ENCODE peak calls at places on chromosomes 12 and 14, in ten cellular contexts. N, Y, L, V, J, Q, P, E, F and H are unnamed samples.

GRCh38 chr12:67434653-67435375 is 165.7 kb downstream of the CAND1 start:
- DNase-seq in P (no peak), N (no peak), F (peak), Q (no peak), Y (no peak), L (peak), V (peak), E (no peak), J (no peak), H (peak)

GRCh38 chr14:86057018-86057667 is 527.2 kb downstream of the FLRT2 start:
- DNase-seq in F (peak), Q (no peak), N (no peak), Y (peak), E (peak), V (peak), J (no peak), P (no peak), L (peak), H (peak)

GRCh38 chr14:68084256-68084655 is 264.7 kb downstream of the RAD51B start:
- DNase-seq in J (no peak), F (peak), Y (no peak), L (no peak), E (no peak), P (no peak), V (peak), N (no peak), Q (no peak), H (no peak)

GRCh38 chr12:109818900-109819500 is 14.2 kb downstream of the TRPV4 start:
- DNase-seq in L (peak), P (no peak), Y (no peak), N (no peak), F (peak), Q (no peak), V (peak), J (no peak), E (no peak), H (peak)

GRCh38 chr12:52132754-52133161 is 53.3 kb downstream of the SMIM41 start:
- DNase-seq in F (peak), P (no peak), V (no peak), N (no peak), L (no peak), J (no peak), E (no peak), Q (no peak), Y (no peak), H (peak)

GRCh38 chr12:93078092-93078491 is 149.0 kb upstream of the EEA1 start:
- DNase-seq in L (no peak), J (no peak), N (no peak), F (no peak), P (no peak), E (no peak), Y (no peak), Q (no peak), V (no peak), H (no peak)

GRCh38 chr12:89949457-89950195 is 241.0 kb upstream of the ATP2B1 start:
- DNase-seq in V (peak), E (peak), Y (no peak), P (no peak), L (peak), Q (no peak), F (peak), N (no peak), J (no peak), H (peak)

GRCh38 chr12:115895247-115895646 is 382.2 kb downstream of the MED13L start:
- DNase-seq in Q (no peak), F (no peak), Y (no peak), N (no peak), V (no peak), P (no peak), L (no peak), J (no peak), E (no peak), H (no peak)

GRCh38 chr12:87311206-87311605 is 718.0 kb downstream of the C12orf50 start:
- DNase-seq in Q (no peak), F (peak), Y (no peak), J (no peak), P (no peak), L (no peak), N (no peak), V (peak), E (no peak), H (no peak)

GRCh38 chr12:120067901-120068300 is 48.7 kb downstream of the RAB35 start:
- DNase-seq in Y (no peak), Q (no peak), E (no peak), F (no peak), V (no peak), P (no peak), J (no peak), L (no peak), N (no peak), H (no peak)

GRCh38 chr12:86727151-86727550 is 471.0 kb upstream of the MGAT4C start:
- DNase-seq in N (no peak), P (no peak), L (no peak), J (no peak), Y (no peak), E (peak), V (peak), Q (no peak), F (peak), H (peak)

GRCh38 chr12:101552277-101552676 is 42.5 kb upstream of the MYBPC1 start:
- DNase-seq in E (no peak), L (no peak), F (peak), J (no peak), N (no peak), Q (no peak), V (peak), Y (no peak), P (no peak), H (peak)

GRCh38 chr12:71967176-71967575 is 28.5 kb downstream of the TPH2 start:
- DNase-seq in P (no peak), F (no peak), V (peak), J (no peak), E (no peak), Y (no peak), Q (no peak), N (no peak), L (no peak), H (no peak)

GRCh38 chr14:52175982-52176502 is 91.5 kb upstream of the PTGDR start:
- DNase-seq in E (no peak), N (no peak), F (no peak), L (no peak), Q (no peak), J (no peak), V (no peak), P (no peak), Y (no peak), H (no peak)

GRCh38 chr12:94873368-94874085 is 130.0 kb downstream of the NDUFA12 start:
- DNase-seq in J (no peak), E (no peak), N (peak), V (no peak), Q (peak), Y (peak), P (no peak), L (no peak), F (no peak), H (no peak)

GRCh38 chr14:97077687-97078086 is 280.5 kb downstream of the VRK1 start:
- DNase-seq in E (no peak), Q (no peak), P (no peak), J (no peak), V (no peak), N (no peak), L (no peak), F (no peak), Y (no peak), H (no peak)

GRCh38 chr14:50831704-50832130 is 755 bp upstream of the NIN start:
- DNase-seq in J (no peak), P (no peak), V (no peak), E (no peak), Q (no peak), L (no peak), F (no peak), Y (no peak), N (no peak), H (no peak)

GRCh38 chr12:127306604-127307215 is 960.3 kb upstream of the TMEM132C start:
- DNase-seq in N (no peak), Y (no peak), J (no peak), V (no peak), E (no peak), P (no peak), F (peak), L (no peak), Q (no peak), H (peak)

GRCh38 chr12:110141389-110141788 is 17.2 kb downstream of the IFT81 start:
- DNase-seq in V (peak), J (peak), Q (no peak), Y (no peak), N (no peak), P (peak), F (peak), E (no peak), L (no peak), H (peak)

GRCh38 chr14:77071938-77072388 is 26.1 kb upstream of the CIPC start:
- DNase-seq in Q (no peak), L (no peak), Y (no peak), N (no peak), E (no peak), F (no peak), V (peak), J (no peak), P (no peak), H (no peak)

GRCh38 chr14:81275305-81275950 is 54.7 kb upstream of the GTF2A1 start:
- DNase-seq in J (no peak), Q (no peak), P (no peak), L (no peak), Y (no peak), F (no peak), N (no peak), V (no peak), E (no peak), H (no peak)

GRCh38 chr12:92861381-92861780 is 67.7 kb downstream of the EEA1 start:
- DNase-seq in L (no peak), N (no peak), Y (no peak), V (peak), Q (no peak), J (no peak), P (no peak), E (no peak), F (peak), H (no peak)

GRCh38 chr12:6311822-6312528 is 1.5 kb downstream of the PLEKHG6 start:
- DNase-seq in V (no peak), N (peak), Q (no peak), J (no peak), Y (no peak), L (no peak), F (no peak), P (no peak), E (no peak), H (no peak)
- H3K4me3 ChIP-seq in V (no peak), N (no peak), Q (no peak), J (no peak), Y (no peak), L (no peak), F (no peak), P (no peak), E (no peak), H (no peak)

DNA sequence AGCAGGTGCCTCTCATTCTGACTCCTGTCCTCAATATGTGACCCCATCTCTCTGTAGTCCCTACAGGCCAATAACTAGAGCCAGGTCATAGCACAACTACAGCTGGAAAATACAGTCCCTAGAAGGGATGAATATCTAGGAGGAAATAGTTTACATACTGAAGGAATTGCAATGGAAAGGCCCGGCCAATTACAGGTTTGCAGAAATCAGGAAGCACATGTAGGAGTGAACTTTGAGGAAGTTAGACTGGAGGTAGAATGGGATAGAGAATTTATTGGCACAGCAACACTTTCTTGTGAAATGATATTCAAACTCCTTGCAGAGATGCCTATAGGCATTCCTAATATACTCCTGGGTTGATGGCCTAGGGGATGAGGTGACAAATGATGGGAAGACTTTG is 257.3 kb downstream of the GRIN2B start:
- DNase-seq in Y (no peak), Q (no peak), J (no peak), P (no peak), L (no peak), N (no peak), F (no peak), V (no peak), E (no peak), H (no peak)
- TF ChIP-seq CTCF in Y (no peak), Q (no peak), J (no peak), P (no peak), L (no peak), N (no peak), F (no peak), V (no peak), E (no peak), H (no peak)

GRCh38 chr12:49369723-49370145 is 2.5 kb downstream of the SPATS2 start:
- DNase-seq in P (no peak), E (no peak), F (peak), Y (no peak), V (peak), N (no peak), Q (peak), J (no peak), L (peak), H (peak)
- H3K4me3 ChIP-seq in P (no peak), E (no peak), F (peak), Y (no peak), V (peak), N (no peak), Q (no peak), J (peak), L (peak), H (peak)

DNA sequence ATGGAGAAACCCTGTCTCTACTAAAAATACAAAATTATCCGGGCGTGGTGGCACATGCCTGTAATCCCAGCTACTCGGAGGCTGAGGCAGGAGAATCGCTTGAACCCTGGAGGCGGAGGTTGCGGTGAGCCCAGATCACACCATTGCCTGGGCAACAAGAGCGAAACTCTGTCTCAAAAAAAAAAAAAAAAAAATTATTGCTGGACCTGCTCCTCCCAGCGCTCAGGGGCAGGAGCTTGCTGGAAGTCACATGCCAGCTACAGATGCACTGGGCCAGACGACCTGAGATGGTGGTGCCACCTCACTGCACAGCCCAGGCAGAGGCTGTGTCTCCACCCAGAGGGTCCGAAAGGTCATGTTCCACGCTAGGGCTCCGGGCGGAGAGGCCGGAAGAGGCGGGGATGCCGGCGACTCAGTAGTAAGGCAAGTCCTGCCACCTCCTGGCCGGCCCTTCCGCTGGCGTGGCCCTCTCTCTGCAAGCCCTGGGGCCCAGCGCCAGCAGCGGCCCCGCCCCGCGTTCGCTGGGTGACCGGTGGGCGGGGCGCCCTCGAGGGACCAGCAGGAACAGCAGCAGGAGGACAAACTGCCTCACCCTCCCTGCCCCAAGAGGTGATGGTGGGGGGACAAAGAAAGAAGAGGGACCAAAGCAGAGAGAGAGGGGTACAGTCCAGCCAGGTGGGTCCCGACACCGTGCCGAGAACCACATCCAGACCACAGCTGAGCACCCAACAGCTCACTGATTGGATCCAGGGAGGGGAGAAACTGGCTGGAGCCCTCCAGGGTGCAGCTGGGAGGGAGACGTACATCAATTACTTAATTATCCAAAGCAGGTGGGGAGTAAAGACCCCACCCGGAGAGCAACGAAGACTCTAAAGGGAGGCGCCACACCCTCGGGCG is 3.6 kb upstream of the RHOF start:
- DNase-seq in P (peak), L (peak), F (peak), N (peak), J (peak), V (peak), E (peak), Q (peak), Y (peak), H (peak)
- TF ChIP-seq CTCF in P (peak), L (peak), F (peak), N (peak), J (no peak), V (peak), E (peak), Q (peak), Y (peak), H (peak)